ENCODE peak calls at places on chromosomes 3 and 15, in five cellular contexts. D is aorta, M is endothelial cell of umbilical vein, H is mucosa of descending colon, C is AG04450. Q is an unnamed sample.

GRCh38 chr3:186614597-186615483 is 2.0 kb downstream of the AHSG start:
- DNase-seq in D (peak; percentile 77), M (peak; percentile 78), H (peak; percentile 81), C (peak; percentile 46), Q (peak; percentile 43)

GRCh38 chr3:55746808-55747413 is 259.8 kb upstream of the WNT5A start:
- DNase-seq in D (no peak), M (peak; percentile 6), H (no peak), C (no peak), Q (no peak)

GRCh38 chr3:137324114-137324513 is 366.3 kb downstream of the IL20RB start:
- DNase-seq in D (no peak), M (no peak), H (no peak), C (no peak), Q (no peak)

GRCh38 chr3:1251282-1252060 is 158.6 kb downstream of the CNTN6 start:
- DNase-seq in D (no peak), M (no peak), H (no peak), C (no peak), Q (no peak)

GRCh38 chr3:195717852-195718476 is 2.8 kb upstream of the MUC20 start:
- DNase-seq in D (no peak), M (no peak), H (no peak), C (no peak), Q (no peak)

GRCh38 chr15:62626903-62627302 is 415.6 kb upstream of the TPM1 start:
- DNase-seq in D (no peak), M (no peak), H (no peak), C (no peak), Q (no peak)

GRCh38 chr3:112117826-112118571 is 15.0 kb downstream of the GCSAM start:
- DNase-seq in D (peak; percentile 76), M (no peak), H (no peak), C (no peak), Q (no peak)

GRCh38 chr3:124846189-124846588 is 41.0 kb downstream of the ITGB5 start:
- DNase-seq in D (peak; percentile 73), M (peak; percentile 7), H (no peak), C (no peak), Q (no peak)

GRCh38 chr3:10185804-10186762 is 21.4 kb downstream of the IRAK2 start:
- DNase-seq in D (no peak), M (no peak), H (no peak), C (no peak), Q (no peak)

GRCh38 chr3:48125026-48125704 is 63.1 kb downstream of the CDC25A start:
- DNase-seq in D (peak; percentile 67), M (no peak), H (no peak), C (peak; percentile 63), Q (no peak)

GRCh38 chr3:54631507-54632280 is 296.2 kb downstream of the LRTM1 start:
- DNase-seq in D (no peak), M (no peak), H (no peak), C (no peak), Q (no peak)

GRCh38 chr15:48631191-48631770 is 14.2 kb downstream of the FBN1 start:
- DNase-seq in D (no peak), M (no peak), H (no peak), C (no peak), Q (no peak)

GRCh38 chr3:40895109-40895508 is 304.2 kb upstream of the CTNNB1 start:
- DNase-seq in D (no peak), M (no peak), H (no peak), C (no peak), Q (no peak)

GRCh38 chr15:75695206-75695605 is 17.4 kb downstream of the CSPG4 start:
- DNase-seq in D (no peak), M (no peak), H (no peak), C (no peak), Q (no peak)

GRCh38 chr3:71453319-71453718 is 130.2 kb downstream of the FOXP1 start:
- DNase-seq in D (no peak), M (no peak), H (no peak), C (no peak), Q (no peak)

GRCh38 chr3:23992051-23992628 is 47.1 kb downstream of the NR1D2 start:
- DNase-seq in D (no peak), M (peak; percentile 98), H (no peak), C (no peak), Q (no peak)

GRCh38 chr3:133459400-133459799 is 59.5 kb downstream of the BFSP2 start:
- DNase-seq in D (peak; percentile 54), M (no peak), H (no peak), C (no peak), Q (no peak)

GRCh38 chr3:176633511-176633910 is 563.8 kb downstream of the TBL1XR1 start:
- DNase-seq in D (no peak), M (no peak), H (no peak), C (no peak), Q (no peak)

GRCh38 chr3:38353151-38353550 is 6.6 kb downstream of the XYLB start:
- DNase-seq in D (no peak), M (no peak), H (no peak), C (no peak), Q (no peak)

GRCh38 chr15:48537277-48538113 is 108.0 kb downstream of the FBN1 start:
- DNase-seq in D (no peak), M (no peak), H (no peak), C (no peak), Q (no peak)

GRCh38 chr3:62630664-62631063 is 244.6 kb downstream of the CADPS start:
- DNase-seq in D (no peak), M (no peak), H (no peak), C (no peak), Q (no peak)

GRCh38 chr3:195883160-195883559 is 25.2 kb downstream of the TNK2 start:
- DNase-seq in D (no peak), M (no peak), H (peak; percentile 25), C (no peak), Q (no peak)

GRCh38 chr3:9732080-9732752 is 681 bp downstream of the BRPF1 start:
- DNase-seq in D (peak; percentile 69), M (peak; percentile 34), H (no peak), C (no peak), Q (no peak)

GRCh38 chr15:33913459-33913858 is 54.8 kb upstream of the CHRM5 start:
- DNase-seq in D (no peak), M (no peak), H (no peak), C (no peak), Q (no peak)

GRCh38 chr3:47394867-47395266 is 14.0 kb downstream of the PTPN23 start:
- DNase-seq in D (no peak), M (no peak), H (no peak), C (no peak), Q (no peak)

GRCh38 chr15:84765675-84766074 is 17.3 kb downstream of the ZNF592 start:
- DNase-seq in D (no peak), M (no peak), H (no peak), C (no peak), Q (no peak)

GRCh38 chr15:50051811-50052419 is 67.1 kb downstream of the ATP8B4 start:
- DNase-seq in D (peak; percentile 54), M (peak; percentile 50), H (no peak), C (peak; percentile 61), Q (no peak)

GRCh38 chr15:65583701-65584100 is 27.2 kb downstream of the INTS14 start:
- DNase-seq in D (no peak), M (peak; percentile 74), H (no peak), C (no peak), Q (no peak)

GRCh38 chr3:170749765-170750477 is 120.1 kb downstream of the RPL22L1 start:
- DNase-seq in D (no peak), M (no peak), H (no peak), C (no peak), Q (no peak)

GRCh38 chr3:122523317-122523716 is 8.6 kb upstream of the KPNA1 start:
- DNase-seq in D (no peak), M (no peak), H (no peak), C (no peak), Q (no peak)

GRCh38 chr3:14451844-14452533 is 49.6 kb downstream of the SLC6A6 start:
- DNase-seq in D (peak; percentile 82), M (peak; percentile 83), H (peak; percentile 55), C (peak; percentile 92), Q (no peak)

GRCh38 chr15:74006774-74007639 is 12.5 kb downstream of the PML start:
- DNase-seq in D (no peak), M (no peak), H (no peak), C (no peak), Q (no peak)

DNA sequence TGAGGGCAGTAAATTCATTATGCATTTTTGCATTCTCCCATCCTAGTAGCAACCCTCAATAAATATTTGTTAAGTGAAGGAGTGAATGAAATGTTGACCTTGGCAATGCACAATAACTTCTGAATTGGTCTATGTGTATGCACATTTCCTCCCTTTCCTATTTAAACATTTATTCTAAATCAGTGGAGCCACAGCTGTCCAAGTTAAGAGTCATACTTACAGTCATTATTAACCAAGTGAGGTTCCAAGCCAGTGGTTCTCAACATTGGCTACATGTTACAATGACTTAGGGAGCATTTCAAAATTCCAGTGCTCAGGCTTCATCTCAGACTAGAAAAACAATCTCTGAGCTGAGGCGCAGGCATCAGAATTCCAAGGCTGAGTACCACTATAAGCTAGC is 95.0 kb upstream of the ANKRD28 start:
- DNase-seq in D (no peak), M (peak; percentile 16), H (no peak), C (peak; percentile 24), Q (no peak)
- H3K9me3 ChIP-seq in D (no peaks in the 10 kb centered on the region), M (no peaks in the 10 kb centered on the region), H (no peaks in the 10 kb centered on the region), C (peaks cover 9% of the 10 kb centered on the region), Q (no peaks in the 10 kb centered on the region)

DNA sequence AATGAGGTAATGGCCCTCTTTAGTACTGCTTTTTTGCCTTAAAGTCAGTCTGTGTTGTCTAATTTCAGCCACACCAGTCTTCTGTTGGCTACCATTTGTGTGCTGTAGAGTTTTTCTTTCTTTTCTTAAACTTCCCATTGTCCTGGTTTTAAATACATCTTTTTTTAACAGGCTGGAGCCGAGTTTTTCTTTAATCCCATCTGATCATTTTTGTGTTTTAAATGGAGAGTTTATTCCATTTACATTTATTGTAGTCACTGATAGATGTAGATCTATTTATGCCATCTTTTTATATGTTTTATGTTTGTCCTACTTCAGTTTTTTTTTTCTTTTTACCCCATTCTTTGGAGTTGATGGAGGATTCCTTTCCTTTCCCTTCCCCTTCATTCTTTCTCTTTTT is 49.5 kb downstream of the SNRK start:
- DNase-seq in D (no peak), M (no peak), H (no peak), C (no peak), Q (no peak)
- H3K9me3 ChIP-seq in D (peaks cover 5% of the 10 kb centered on the region), M (no peaks in the 10 kb centered on the region), H (peaks cover 40% of the 10 kb centered on the region), C (peaks cover 23% of the 10 kb centered on the region), Q (peaks cover 3% of the 10 kb centered on the region)

GRCh38 chr15:20346082-20346805 is 195.4 kb downstream of the GOLGA6L6 start:
- DNase-seq in D (peak; percentile 41), M (no peak), H (no peak), C (no peak), Q (no peak)
- H3K9me3 ChIP-seq in D (peaks cover 3% of the 10 kb centered on the region), M (peaks cover 69% of the 10 kb centered on the region), H (peaks cover 78% of the 10 kb centered on the region), C (peaks cover 100% of the 10 kb centered on the region), Q (no peaks in the 10 kb centered on the region)

DNA sequence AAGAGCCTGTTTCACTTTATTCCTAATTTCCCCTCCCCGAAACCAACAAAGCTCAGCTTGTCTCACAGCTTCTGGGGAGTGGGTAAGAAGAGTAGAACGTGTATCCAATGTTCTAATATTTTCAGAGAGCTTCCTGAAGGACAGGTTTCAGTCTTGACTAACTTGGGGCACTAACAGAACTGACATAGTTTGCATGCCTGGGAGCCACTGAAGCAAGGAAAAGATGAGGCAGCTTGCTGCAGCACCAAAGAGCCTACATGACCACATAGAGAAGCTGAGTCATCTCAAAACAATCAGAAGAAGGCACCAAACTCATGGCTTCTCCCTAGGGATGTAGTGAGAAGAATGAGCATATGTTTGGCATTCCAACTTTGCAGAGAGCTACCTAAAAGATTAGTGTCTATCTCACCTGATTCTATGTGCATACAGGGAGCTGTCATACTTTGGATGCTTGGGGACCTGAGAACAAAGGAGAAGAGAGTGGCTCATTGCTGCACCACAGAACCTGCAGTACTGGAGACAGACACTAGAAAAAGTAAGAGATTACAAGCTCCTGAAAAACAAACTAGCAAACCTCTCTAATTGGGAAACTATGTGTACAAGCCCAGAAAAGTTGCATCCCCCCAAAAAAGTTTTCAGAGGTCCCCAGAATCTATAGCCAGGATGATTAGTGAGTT is 86.9 kb downstream of the DCLK3 start:
- DNase-seq in D (no peak), M (no peak), H (no peak), C (peak; percentile 55), Q (no peak)
- H3K9me3 ChIP-seq in D (peaks cover 9% of the 10 kb centered on the region), M (no peaks in the 10 kb centered on the region), H (peaks cover 9% of the 10 kb centered on the region), C (peaks cover 6% of the 10 kb centered on the region), Q (peaks cover 4% of the 10 kb centered on the region)

Q was measured in T-helper 17 cell.